ENCODE peak calls at places on chromosomes 16 and 17, in nine cellular contexts. One of them, this sample, is unnamed.

GRCh38 chr16:27703545-27703944 is 153.6 kb downstream of the KATNIP start:
- DNase-seq in prostate gland: no peak
- DNase-seq in stomach: no peak
- DNase-seq in breast epithelium: no peak
- DNase-seq in sigmoid colon: peak; percentile 25
- DNase-seq in upper lobe of left lung: no peak
- DNase-seq in GM12878: no peak
- DNase-seq in GM12892: no peak
- DNase-seq in transverse colon: no peak
- DNase-seq in this sample: no peak

GRCh38 chr16:15607700-15608396 is 35.1 kb downstream of the MARF1 start:
- DNase-seq in breast epithelium: no peak
- DNase-seq in GM12892: no peak
- DNase-seq in upper lobe of left lung: no peak
- DNase-seq in prostate gland: no peak
- DNase-seq in transverse colon: no peak
- DNase-seq in sigmoid colon: peak; percentile 84
- DNase-seq in GM12878: no peak
- DNase-seq in stomach: no peak
- DNase-seq in this sample: no peak

GRCh38 chr16:3171181-3171854 is 16.7 kb upstream of the OR1F1 start:
- DNase-seq in GM12892: peak; percentile 67
- DNase-seq in prostate gland: no peak
- DNase-seq in GM12878: no peak
- DNase-seq in upper lobe of left lung: peak; percentile 50
- DNase-seq in breast epithelium: no peak
- DNase-seq in stomach: no peak
- DNase-seq in transverse colon: no peak
- DNase-seq in sigmoid colon: peak; percentile 52
- DNase-seq in this sample: peak; percentile 50

GRCh38 chr16:77780378-77780837 is 8.0 kb upstream of the VAT1L start:
- DNase-seq in GM12878: no peak
- DNase-seq in upper lobe of left lung: no peak
- DNase-seq in transverse colon: no peak
- DNase-seq in stomach: no peak
- DNase-seq in GM12892: no peak
- DNase-seq in prostate gland: no peak
- DNase-seq in sigmoid colon: no peak
- DNase-seq in breast epithelium: no peak
- DNase-seq in this sample: no peak

GRCh38 chr16:30658731-30659506 is 688 bp downstream of the FBRS start:
- DNase-seq in sigmoid colon: peak; percentile 94
- DNase-seq in prostate gland: peak; percentile 87
- DNase-seq in stomach: peak; percentile 73
- DNase-seq in GM12878: peak; percentile 90
- DNase-seq in breast epithelium: no peak
- DNase-seq in transverse colon: no peak
- DNase-seq in GM12892: peak; percentile 57
- DNase-seq in upper lobe of left lung: peak; percentile 94
- DNase-seq in this sample: peak; percentile 70

GRCh38 chr16:83932955-83933673 is 19.9 kb upstream of the OSGIN1 start:
- DNase-seq in prostate gland: no peak
- DNase-seq in sigmoid colon: no peak
- DNase-seq in stomach: no peak
- DNase-seq in GM12878: no peak
- DNase-seq in transverse colon: no peak
- DNase-seq in upper lobe of left lung: no peak
- DNase-seq in GM12892: no peak
- DNase-seq in breast epithelium: no peak
- DNase-seq in this sample: no peak

GRCh38 chr16:49396206-49396720 is 22.7 kb downstream of the C16orf78 start:
- DNase-seq in sigmoid colon: no peak
- DNase-seq in breast epithelium: no peak
- DNase-seq in prostate gland: no peak
- DNase-seq in GM12892: no peak
- DNase-seq in stomach: no peak
- DNase-seq in transverse colon: no peak
- DNase-seq in upper lobe of left lung: no peak
- DNase-seq in GM12878: no peak
- DNase-seq in this sample: no peak

GRCh38 chr17:28379814-28380571 is 8.5 kb downstream of the SARM1 start:
- DNase-seq in stomach: no peak
- DNase-seq in GM12878: no peak
- DNase-seq in prostate gland: no peak
- DNase-seq in sigmoid colon: no peak
- DNase-seq in GM12892: no peak
- DNase-seq in breast epithelium: peak; percentile 75
- DNase-seq in transverse colon: no peak
- DNase-seq in upper lobe of left lung: no peak
- DNase-seq in this sample: no peak

GRCh38 chr17:49993423-49994037 is 1.5 kb downstream of the DLX3 start:
- DNase-seq in breast epithelium: no peak
- DNase-seq in transverse colon: no peak
- DNase-seq in GM12892: no peak
- DNase-seq in prostate gland: peak; percentile 33
- DNase-seq in GM12878: no peak
- DNase-seq in sigmoid colon: no peak
- DNase-seq in upper lobe of left lung: peak; percentile 88
- DNase-seq in stomach: peak; percentile 43
- DNase-seq in this sample: no peak

GRCh38 chr17:75666959-75667790 is at the start of the genes RECQL5 and SAP30BP:
- DNase-seq in stomach: peak; percentile 99
- DNase-seq in GM12878: peak; percentile 90
- DNase-seq in transverse colon: peak; percentile 98
- DNase-seq in GM12892: peak; percentile 73
- DNase-seq in sigmoid colon: peak; percentile 99
- DNase-seq in prostate gland: peak; percentile 98
- DNase-seq in breast epithelium: peak; percentile 98
- DNase-seq in upper lobe of left lung: peak; percentile 93
- DNase-seq in this sample: peak; percentile 72

GRCh38 chr16:84423416-84423837 is 55.1 kb downstream of the ATP2C2 start:
- DNase-seq in stomach: no peak
- DNase-seq in GM12878: peak; percentile 11
- DNase-seq in breast epithelium: no peak
- DNase-seq in transverse colon: no peak
- DNase-seq in sigmoid colon: no peak
- DNase-seq in upper lobe of left lung: no peak
- DNase-seq in GM12892: no peak
- DNase-seq in prostate gland: no peak
- DNase-seq in this sample: no peak

GRCh38 chr17:6502871-6503509 is 53.4 kb downstream of the PITPNM3 start:
- DNase-seq in GM12878: no peak
- DNase-seq in upper lobe of left lung: no peak
- DNase-seq in stomach: no peak
- DNase-seq in transverse colon: no peak
- DNase-seq in GM12892: no peak
- DNase-seq in sigmoid colon: peak; percentile 58
- DNase-seq in prostate gland: no peak
- DNase-seq in breast epithelium: no peak
- DNase-seq in this sample: no peak

GRCh38 chr17:49576121-49576905 is 642 bp downstream of the NXPH3 start:
- DNase-seq in breast epithelium: no peak
- DNase-seq in transverse colon: no peak
- DNase-seq in sigmoid colon: peak; percentile 89
- DNase-seq in GM12878: no peak
- DNase-seq in prostate gland: no peak
- DNase-seq in stomach: no peak
- DNase-seq in GM12892: no peak
- DNase-seq in upper lobe of left lung: peak; percentile 88
- DNase-seq in this sample: no peak

DNA sequence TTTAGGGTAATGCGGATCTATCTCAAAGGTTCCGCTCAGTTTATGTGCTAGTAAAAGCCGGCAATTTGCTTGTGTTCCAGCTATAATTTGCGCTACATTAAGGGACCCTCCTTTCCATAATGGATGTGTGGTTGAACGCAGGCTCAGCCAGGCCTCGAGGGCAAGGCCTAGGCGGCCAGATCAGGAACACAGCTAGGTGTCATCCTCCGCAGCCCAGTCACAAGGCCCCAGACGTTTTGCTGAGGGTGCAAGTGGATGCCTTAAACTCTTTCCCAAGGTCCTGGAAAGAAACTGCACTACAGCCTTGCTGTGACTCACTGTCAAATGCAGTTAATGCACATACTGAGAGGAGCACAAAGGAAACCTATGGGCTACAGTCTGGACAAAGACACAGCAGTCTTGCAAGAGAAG is 132.1 kb upstream of the HS3ST2 start:
- DNase-seq in sigmoid colon: peak; percentile 54
- DNase-seq in upper lobe of left lung: peak; percentile 17
- DNase-seq in transverse colon: no peak
- DNase-seq in GM12892: no peak
- DNase-seq in breast epithelium: no peak
- DNase-seq in prostate gland: no peak
- DNase-seq in stomach: no peak
- DNase-seq in GM12878: no peak
- DNase-seq in this sample: no peak
- TF ChIP-seq POLR2AphosphoS5 in sigmoid colon: no peak
- TF ChIP-seq POLR2AphosphoS5 in upper lobe of left lung: no peak
- TF ChIP-seq POLR2AphosphoS5 in transverse colon: no peak
- TF ChIP-seq POLR2AphosphoS5 in GM12892: no peak
- TF ChIP-seq POLR2AphosphoS5 in breast epithelium: no peak
- TF ChIP-seq POLR2AphosphoS5 in prostate gland: no peak
- TF ChIP-seq POLR2AphosphoS5 in stomach: no peak
- TF ChIP-seq POLR2AphosphoS5 in GM12878: no peak
- TF ChIP-seq POLR2AphosphoS5 in this sample: no peak

GRCh38 chr17:15262291-15263205 is 2.6 kb downstream of the PMP22 start:
- DNase-seq in GM12892: no peak
- DNase-seq in sigmoid colon: peak; percentile 98
- DNase-seq in GM12878: no peak
- DNase-seq in stomach: peak; percentile 63
- DNase-seq in upper lobe of left lung: peak; percentile 93
- DNase-seq in transverse colon: peak; percentile 85
- DNase-seq in prostate gland: peak; percentile 56
- DNase-seq in breast epithelium: peak; percentile 80
- DNase-seq in this sample: no peak
- TF ChIP-seq POLR2A in GM12892: no peak
- TF ChIP-seq POLR2A in sigmoid colon: peak; percentile 95
- TF ChIP-seq POLR2A in GM12878: no peak
- TF ChIP-seq POLR2A in stomach: peak; percentile 78
- TF ChIP-seq POLR2A in upper lobe of left lung: peak; percentile 90
- TF ChIP-seq POLR2A in transverse colon: peak; percentile 87
- TF ChIP-seq POLR2A in prostate gland: peak; percentile 20
- TF ChIP-seq POLR2A in breast epithelium: peak; percentile 63
- TF ChIP-seq POLR2A in this sample: no peak

GRCh38 chr16:11566398-11566797 is 20.3 kb downstream of the LITAF start:
- DNase-seq in GM12892: no peak
- DNase-seq in transverse colon: no peak
- DNase-seq in stomach: no peak
- DNase-seq in prostate gland: no peak
- DNase-seq in upper lobe of left lung: no peak
- DNase-seq in sigmoid colon: no peak
- DNase-seq in breast epithelium: no peak
- DNase-seq in GM12878: no peak
- DNase-seq in this sample: no peak
- TF ChIP-seq POLR2AphosphoS5 in GM12892: no peak
- TF ChIP-seq POLR2AphosphoS5 in transverse colon: no peak
- TF ChIP-seq POLR2AphosphoS5 in stomach: no peak
- TF ChIP-seq POLR2AphosphoS5 in prostate gland: no peak
- TF ChIP-seq POLR2AphosphoS5 in upper lobe of left lung: no peak
- TF ChIP-seq POLR2AphosphoS5 in sigmoid colon: no peak
- TF ChIP-seq POLR2AphosphoS5 in breast epithelium: no peak
- TF ChIP-seq POLR2AphosphoS5 in GM12878: no peak
- TF ChIP-seq POLR2AphosphoS5 in this sample: no peak

GRCh38 chr17:17561408-17562144 is 29.9 kb downstream of the PEMT start:
- DNase-seq in upper lobe of left lung: peak; percentile 91
- DNase-seq in transverse colon: peak; percentile 33
- DNase-seq in sigmoid colon: no peak
- DNase-seq in GM12878: no peak
- DNase-seq in prostate gland: peak; percentile 93
- DNase-seq in GM12892: no peak
- DNase-seq in breast epithelium: peak; percentile 76
- DNase-seq in stomach: peak; percentile 96
- DNase-seq in this sample: no peak
- TF ChIP-seq POLR2A in upper lobe of left lung: peak; percentile 66
- TF ChIP-seq POLR2A in transverse colon: no peak
- TF ChIP-seq POLR2A in sigmoid colon: no peak
- TF ChIP-seq POLR2A in GM12878: no peak
- TF ChIP-seq POLR2A in prostate gland: peak; percentile 33
- TF ChIP-seq POLR2A in GM12892: no peak
- TF ChIP-seq POLR2A in breast epithelium: no peak
- TF ChIP-seq POLR2A in stomach: no peak
- TF ChIP-seq POLR2A in this sample: no peak

DNA sequence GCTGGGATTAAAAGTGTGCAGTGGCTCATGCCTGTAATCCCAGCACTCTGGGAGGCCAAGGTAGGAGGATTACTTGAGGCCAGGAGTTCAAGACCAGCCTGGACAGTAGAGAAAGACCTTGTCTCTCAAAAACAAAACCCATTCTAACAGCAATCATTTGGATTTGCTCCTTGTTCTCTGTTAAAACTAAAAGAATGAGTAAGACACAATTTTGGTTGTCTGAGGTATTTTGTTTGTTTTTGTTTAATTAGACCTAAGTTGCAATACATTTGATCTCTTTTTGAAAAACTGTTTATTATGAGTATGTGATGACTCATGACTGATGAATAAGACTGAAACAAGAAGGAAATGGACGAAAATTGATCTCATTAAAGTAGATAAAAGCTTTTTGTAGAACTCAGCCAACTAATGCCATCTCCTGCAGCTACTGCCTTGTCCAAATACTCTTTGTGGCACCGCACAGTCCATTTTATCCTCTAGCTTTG is 29.0 kb downstream of the GLG1 start:
- DNase-seq in breast epithelium: no peak
- DNase-seq in sigmoid colon: no peak
- DNase-seq in transverse colon: no peak
- DNase-seq in stomach: no peak
- DNase-seq in GM12892: no peak
- DNase-seq in upper lobe of left lung: no peak
- DNase-seq in GM12878: peak; percentile 57
- DNase-seq in prostate gland: no peak
- DNase-seq in this sample: no peak
- TF ChIP-seq POLR2AphosphoS5 in breast epithelium: no peak
- TF ChIP-seq POLR2AphosphoS5 in sigmoid colon: no peak
- TF ChIP-seq POLR2AphosphoS5 in transverse colon: no peak
- TF ChIP-seq POLR2AphosphoS5 in stomach: no peak
- TF ChIP-seq POLR2AphosphoS5 in GM12892: no peak
- TF ChIP-seq POLR2AphosphoS5 in upper lobe of left lung: no peak
- TF ChIP-seq POLR2AphosphoS5 in GM12878: no peak
- TF ChIP-seq POLR2AphosphoS5 in prostate gland: no peak
- TF ChIP-seq POLR2AphosphoS5 in this sample: no peak